ENCODE peak calls at places on chromosome 4, in five cellular contexts. H, J, I, W and O are unnamed samples. For H3K4me1, the result is how much of the 10 kb centered on the place peaks cover.

GRCh38 chr4:48249378-48249777 is 20.3 kb downstream of the TEC start:
- DNase-seq in H (no peak), I (no peak), J (no peak), W (no peak), O (no peak)

GRCh38 chr4:41887821-41888699 is 47.2 kb upstream of the TMEM33 start:
- DNase-seq in H (peak), W (peak), I (no peak), J (peak), O (peak)

GRCh38 chr4:242121-242848 is 63.0 kb downstream of the ZNF732 start:
- DNase-seq in I (peak), H (peak), W (peak), J (peak), O (peak)

GRCh38 chr4:65670331-65671031 is at the start of gene EPHA5:
- DNase-seq in H (peak), I (peak), J (no peak), W (peak), O (peak)

GRCh38 chr4:163558539-163559044 is 64.1 kb downstream of the TMA16 start:
- DNase-seq in H (no peak), J (peak), I (no peak), W (no peak), O (no peak)

GRCh38 chr4:149371021-149371420 is 444.6 kb downstream of the IQCM start:
- DNase-seq in J (peak), H (peak), W (peak), I (no peak), O (no peak)

GRCh38 chr4:18636001-18636680 is 614.6 kb upstream of the LCORL start:
- DNase-seq in J (no peak), H (no peak), W (no peak), I (no peak), O (no peak)

GRCh38 chr4:11418610-11419009 is 10.1 kb downstream of the HS3ST1 start:
- DNase-seq in I (no peak), J (no peak), W (no peak), H (peak), O (no peak)

GRCh38 chr4:62087706-62088105 is 887.6 kb downstream of the ADGRL3 start:
- DNase-seq in I (no peak), W (no peak), H (no peak), J (no peak), O (no peak)

GRCh38 chr4:99816611-99817309 is at the start of gene DAPP1:
- DNase-seq in I (peak), H (no peak), W (no peak), J (peak), O (peak)

GRCh38 chr4:2809610-2810180 is 16.8 kb downstream of the SH3BP2 start:
- DNase-seq in I (no peak), H (no peak), W (no peak), J (no peak), O (no peak)

GRCh38 chr4:23106516-23106915 is 413.8 kb downstream of the GBA3 start:
- DNase-seq in J (no peak), H (no peak), I (no peak), W (no peak), O (no peak)

GRCh38 chr4:79831119-79831528 is 241.9 kb downstream of the ANTXR2 start:
- DNase-seq in W (no peak), J (no peak), I (no peak), H (no peak), O (no peak)

GRCh38 chr4:189035091-189035490 is 895.9 kb downstream of the TRIML1 start:
- DNase-seq in W (no peak), J (no peak), H (no peak), I (no peak), O (no peak)

GRCh38 chr4:119132306-119132705 is 3.3 kb upstream of the MYOZ2 start:
- DNase-seq in I (no peak), J (no peak), W (peak), H (peak), O (no peak)

GRCh38 chr4:121938282-121939092 is 13.4 kb downstream of the TRPC3 start:
- DNase-seq in H (peak), J (no peak), I (no peak), W (no peak), O (peak)

GRCh38 chr4:38688676-38689355 is 24.8 kb downstream of the KLF3 start:
- DNase-seq in I (no peak), J (no peak), H (no peak), W (no peak), O (no peak)

GRCh38 chr4:182093431-182093831 is 149.8 kb upstream of the TENM3 start:
- DNase-seq in W (no peak), J (no peak), H (no peak), I (no peak), O (no peak)

GRCh38 chr4:80182237-80182866 is 15.0 kb upstream of the PRDM8 start:
- DNase-seq in I (no peak), W (no peak), H (no peak), J (no peak), O (no peak)

GRCh38 chr4:5678977-5679376 is 29.4 kb downstream of the EVC2 start:
- DNase-seq in J (no peak), I (no peak), H (peak), W (no peak), O (no peak)

GRCh38 chr4:19684079-19684478 is 567.6 kb upstream of the SLIT2 start:
- DNase-seq in J (no peak), H (no peak), W (no peak), I (no peak), O (no peak)

GRCh38 chr4:5793514-5793913 is 82.5 kb downstream of the EVC start:
- DNase-seq in I (no peak), W (no peak), J (no peak), H (no peak), O (no peak)

GRCh38 chr4:151202381-151202780 is 74.6 kb upstream of the PRSS48 start:
- DNase-seq in H (no peak), I (no peak), J (no peak), W (no peak), O (no peak)

GRCh38 chr4:25800253-25800652 is 62.5 kb downstream of the SEL1L3 start:
- DNase-seq in I (no peak), W (no peak), H (no peak), J (no peak), O (no peak)

GRCh38 chr4:22237155-22237751 is 278.6 kb downstream of the ADGRA3 start:
- DNase-seq in W (peak), I (no peak), H (peak), J (peak), O (no peak)

GRCh38 chr4:4645743-4646142 is 103.9 kb upstream of the STX18 start:
- DNase-seq in W (no peak), I (no peak), H (no peak), J (no peak), O (no peak)

GRCh38 chr4:185859106-185859505 is 47.1 kb upstream of the SORBS2 start:
- DNase-seq in H (no peak), I (no peak), J (peak), W (peak), O (no peak)

GRCh38 chr4:56434599-56435000 is 815 bp downstream of the PPAT start:
- DNase-seq in H (peak), W (peak), J (no peak), I (no peak), O (peak)

DNA sequence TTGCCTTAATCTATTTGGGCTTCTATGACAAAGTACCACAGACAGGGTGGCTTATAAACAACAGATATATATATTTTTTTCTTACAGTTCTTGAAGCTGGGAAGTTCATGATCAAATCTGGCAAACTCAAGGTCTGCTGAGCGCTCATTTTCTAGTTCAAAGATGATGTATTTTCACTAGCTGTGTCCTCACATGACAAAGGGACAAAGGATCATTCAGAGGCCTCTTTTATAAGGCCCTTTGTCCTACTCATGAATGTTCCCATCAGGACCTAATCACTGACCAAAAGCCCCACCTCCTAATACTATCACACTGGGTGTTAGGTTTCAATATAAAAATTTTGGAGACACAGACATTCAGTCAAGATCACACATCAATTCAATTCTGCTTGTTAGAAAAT is 2025.2 kb downstream of the PCDH7 start:
- DNase-seq in I (no peak), W (no peak), H (no peak), J (no peak), O (no peak)
- H3K4me3 ChIP-seq in I (no peak), W (no peak), H (no peak), J (no peak), O (no peak)

GRCh38 chr4:146059153-146059552 is 116.4 kb upstream of the LSM6 start:
- DNase-seq in H (no peak), J (no peak), W (no peak), I (no peak), O (no peak)

GRCh38 chr4:146062325-146062715 is 113.2 kb upstream of the LSM6 start:
- DNase-seq in J (no peak), H (no peak), W (no peak), I (no peak), O (no peak)

GRCh38 chr4:146059865-146060264 is 115.7 kb upstream of the LSM6 start:
- DNase-seq in W (no peak), I (no peak), H (no peak), J (peak), O (no peak)

GRCh38 chr4:146061610-146062324 is 113.8 kb upstream of the LSM6 start:
- DNase-seq in J (no peak), W (no peak), I (no peak), H (no peak), O (no peak)

DNA sequence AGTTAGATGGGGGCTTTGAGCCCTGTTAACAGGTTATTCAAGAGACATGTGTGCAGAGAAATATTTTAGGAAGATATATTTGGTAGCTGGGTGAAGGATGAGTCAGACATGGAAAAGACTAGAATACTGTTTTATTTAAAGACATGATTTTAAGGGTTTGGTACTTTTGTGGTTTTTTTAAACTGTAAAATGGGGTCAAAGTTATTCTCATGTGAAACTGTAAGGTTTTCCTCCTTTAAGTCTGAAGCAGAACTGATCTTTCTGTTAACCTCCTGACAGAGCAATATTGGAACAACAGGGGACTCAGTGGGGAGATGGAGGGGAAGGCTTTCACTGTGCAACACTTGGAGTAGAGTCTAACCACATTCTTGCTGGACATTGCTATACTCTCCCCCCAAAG is 112.4 kb upstream of the LSM6 start:
- DNase-seq in J (no peak), H (no peak), I (no peak), W (no peak), O (no peak)
- H3K4me1 ChIP-seq in J (under half), H (under half), I (under half), W (under half), O (under half)

DNA sequence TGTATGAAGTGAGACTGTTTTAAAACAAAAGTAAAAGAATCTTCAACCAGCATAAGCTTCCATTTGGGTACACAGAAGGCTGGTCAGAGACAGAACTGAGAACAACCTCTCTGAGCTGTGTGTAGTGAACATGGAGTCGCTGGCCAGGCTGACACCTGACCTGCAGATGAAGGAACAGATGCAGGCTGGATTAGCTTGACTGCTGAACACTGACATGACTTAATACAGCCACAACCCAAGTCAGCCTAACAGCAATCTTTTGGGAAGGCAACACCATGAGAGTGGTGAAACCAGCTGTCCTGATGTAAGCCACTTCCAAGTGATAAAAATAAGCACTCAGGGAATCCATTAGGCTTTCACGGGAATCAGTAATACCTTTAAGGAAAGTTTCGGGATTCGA is 10.1 kb downstream of the SCARB2 start:
- DNase-seq in J (no peak), I (no peak), H (no peak), W (no peak), O (no peak)
- H3K27ac ChIP-seq in J (peak), I (no peak), H (peak), W (peak), O (no peak)

GRCh38 chr4:168848112-168848511 is 161.9 kb downstream of the CBR4 start:
- DNase-seq in I (no peak), J (no peak), W (peak), H (no peak), O (no peak)
- H3K4me3 ChIP-seq in I (no peak), J (no peak), W (no peak), H (peak), O (no peak)

DNA sequence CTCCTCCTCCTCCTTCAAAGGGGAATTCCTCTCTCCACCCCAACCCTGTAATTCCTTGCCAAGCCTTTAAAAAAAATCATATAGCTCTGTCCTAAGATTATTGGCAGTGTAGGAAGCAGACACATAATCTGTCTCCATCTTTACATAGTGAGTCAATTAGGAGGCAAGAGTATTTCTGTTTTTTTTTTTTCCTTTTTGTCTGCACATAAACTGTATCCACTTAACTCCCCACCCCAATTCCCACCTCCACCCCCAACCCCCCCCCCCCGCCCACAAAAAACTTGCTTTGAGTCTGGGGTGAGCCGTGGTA is 182.5 kb downstream of the RASL11B start:
- DNase-seq in H (no peak), W (no peak), I (no peak), J (no peak), O (no peak)
- H3K4me1 ChIP-seq in H (under half), W (under half), I (under half), J (under half), O (under half)

GRCh38 chr4:155745984-155746383 is 12.8 kb upstream of the GUCY1B1 start:
- DNase-seq in H (peak), I (no peak), W (peak), J (no peak), O (no peak)
- H3K27ac ChIP-seq in H (no peak), I (no peak), W (no peak), J (no peak), O (no peak)

GRCh38 chr4:89609756-89610155 is 227.2 kb downstream of the SNCA start:
- DNase-seq in I (no peak), J (no peak), W (no peak), H (no peak), O (no peak)

GRCh38 chr4:89615056-89615455 is 221.9 kb downstream of the SNCA start:
- DNase-seq in I (no peak), W (no peak), H (no peak), J (no peak), O (no peak)

GRCh38 chr4:89614155-89614554 is 222.8 kb downstream of the SNCA start:
- DNase-seq in W (no peak), H (no peak), I (no peak), J (no peak), O (no peak)

GRCh38 chr4:89610236-89610635 is 226.7 kb downstream of the SNCA start:
- DNase-seq in W (no peak), J (no peak), I (no peak), H (no peak), O (no peak)
- H3K4me3 ChIP-seq in W (no peak), J (no peak), I (no peak), H (no peak), O (no peak)

DNA sequence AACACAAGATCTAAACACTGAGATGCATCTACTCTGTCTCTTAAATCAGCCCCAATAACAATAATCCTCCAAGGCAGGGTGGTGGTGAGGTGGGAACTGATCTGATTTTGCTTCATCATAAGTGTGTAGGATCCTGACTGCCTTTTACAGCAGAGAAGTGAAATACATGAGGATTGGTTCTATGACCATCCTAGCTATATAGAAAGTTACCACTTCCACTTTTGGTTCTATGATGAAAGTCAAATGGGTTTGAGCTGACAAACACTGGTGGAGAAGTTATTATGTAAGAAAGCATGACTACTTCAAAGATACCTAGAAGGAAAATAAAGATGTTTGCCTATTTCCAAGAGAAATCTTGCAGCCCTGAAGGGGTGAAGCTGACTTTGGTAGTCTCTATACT is 181.6 kb downstream of the NKX6-1 start:
- DNase-seq in I (no peak), H (no peak), W (no peak), J (no peak), O (no peak)
- H3K4me1 ChIP-seq in I (under half), H (under half), W (under half), J (under half), O (under half)